ENCODE peak calls at places on chromosomes 3 and 15, in five cellular contexts. V is endodermal cell, N is neural progenitor cell, G is left ventricle myocardium inferior, S is neuronal stem cell. K is an unnamed sample. For H3K27me3 and H3K36me3, the result is how much of the 10 kb centered on the place peaks cover.

GRCh38 chr3:33076952-33077351 is 20.0 kb downstream of the GLB1 start:
- DNase-seq in V (peak), N (no peak), G (no peak), S (no peak), K (no peak)

GRCh38 chr3:46113608-46114007 is 86.3 kb upstream of the XCR1 start:
- DNase-seq in V (no peak), N (no peak), G (no peak), S (no peak), K (no peak)

GRCh38 chr15:38587214-38587613 is 22.6 kb upstream of the RASGRP1 start:
- DNase-seq in V (no peak), N (no peak), G (no peak), S (no peak), K (no peak)

GRCh38 chr15:55526559-55527036 is 18.6 kb upstream of the DNAAF4 start:
- DNase-seq in V (peak), N (peak), G (no peak), S (no peak), K (peak)

GRCh38 chr3:126770096-126770495 is 66.1 kb downstream of the CHCHD6 start:
- DNase-seq in V (no peak), N (no peak), G (no peak), S (no peak), K (no peak)

GRCh38 chr15:79130535-79131130 is 40.1 kb upstream of the RASGRF1 start:
- DNase-seq in V (no peak), N (peak), G (no peak), S (no peak), K (peak)

GRCh38 chr15:27692438-27692837 is 406.7 kb downstream of the OCA2 start:
- DNase-seq in V (no peak), N (no peak), G (no peak), S (no peak), K (no peak)

GRCh38 chr3:50525987-50526386 is 22.6 kb upstream of the CACNA2D2 start:
- DNase-seq in V (peak), N (peak), G (peak), S (no peak), K (peak)

GRCh38 chr3:18510947-18511346 is 85.8 kb upstream of the SATB1 start:
- DNase-seq in V (no peak), N (no peak), G (no peak), S (no peak), K (no peak)

GRCh38 chr3:189304465-189305341 is 132.9 kb downstream of the TPRG1 start:
- DNase-seq in V (no peak), N (no peak), G (no peak), S (no peak), K (no peak)
- H3K4me3 ChIP-seq in V (no peak), N (no peak), G (no peak), S (no peak), K (no peak)

GRCh38 chr15:73886717-73887345 is 13.5 kb downstream of the TBC1D21 start:
- DNase-seq in V (no peak), N (no peak), G (no peak), S (no peak), K (no peak)
- H3K27me3 ChIP-seq in V (under half), N (under half), G (under half), S (under half), K (under half)

GRCh38 chr3:81444817-81445460 is 316.5 kb downstream of the GBE1 start:
- DNase-seq in V (no peak), N (no peak), G (no peak), S (no peak), K (no peak)
- H3K36me3 ChIP-seq in V (under half), N (under half), G (under half), S (under half), K (under half)

DNA sequence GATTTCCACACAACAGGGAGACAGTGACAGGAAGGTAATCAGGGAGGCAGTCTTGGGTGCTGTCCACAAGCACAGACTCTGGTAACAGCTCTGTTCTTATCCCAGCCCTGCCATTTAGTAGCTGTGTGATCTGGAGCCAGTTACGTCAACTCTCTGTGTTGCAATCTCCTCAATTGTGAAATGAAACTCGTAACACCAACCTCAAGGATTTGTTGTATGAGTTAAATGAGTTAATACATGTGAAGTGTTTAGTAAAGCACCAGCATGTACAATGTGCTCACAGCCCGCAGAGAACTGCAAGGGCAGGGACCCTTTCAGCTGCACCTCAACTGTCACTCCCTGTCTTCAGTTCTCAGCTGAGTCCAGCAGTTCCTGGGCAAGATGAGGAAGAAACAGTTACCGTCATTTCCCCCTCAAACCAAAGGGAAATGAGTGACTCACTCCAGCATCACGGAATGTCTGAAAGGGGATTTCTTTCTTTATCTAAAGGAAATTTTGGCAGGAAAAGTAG is 39.8 kb upstream of the MB21D2 start:
- DNase-seq in V (no peak), N (no peak), G (peak), S (no peak), K (no peak)
- H3K4me3 ChIP-seq in V (no peak), N (no peak), G (peak), S (no peak), K (no peak)

K was measured in H7.